ENCODE peak calls at places on chromosomes 2 and 18, in five cellular contexts. V is GM06990; H is activated gamma-delta T cell treated with anti-CD3 and anti-CD28 coated beads, Interleukin-2, amount 50 U/mL, for 16 hours; Y is uterus; U is HCT116. Q is an unnamed sample.

GRCh38 chr2:172639823-172640222 is 83.9 kb downstream of the PDK1 start:
- DNase-seq in V (no peak), H (no peak), Y (no peak), U (no peak), Q (no peak)

GRCh38 chr18:67363694-67364093 is 152.8 kb downstream of the DSEL start:
- DNase-seq in V (no peak), H (no peak), Y (no peak), U (no peak), Q (no peak)

GRCh38 chr2:111634050-111634784 is 249.8 kb downstream of the ANAPC1 start:
- DNase-seq in V (no peak), H (no peak), Y (no peak), U (no peak), Q (no peak)

GRCh38 chr2:159738509-159739390 is 26.4 kb downstream of the MARCHF7 start:
- DNase-seq in V (no peak), H (no peak), Y (no peak), U (no peak), Q (no peak)

GRCh38 chr2:129636692-129637091 is 342.8 kb upstream of the RAB6C start:
- DNase-seq in V (no peak), H (no peak), Y (no peak), U (no peak), Q (no peak)

GRCh38 chr18:35933982-35934381 is 38.5 kb upstream of the RMP24 start:
- DNase-seq in V (no peak), H (no peak), Y (no peak), U (peak), Q (no peak)

GRCh38 chr2:27421660-27422250 is 6.7 kb upstream of the NRBP1 start:
- DNase-seq in V (no peak), H (no peak), Y (no peak), U (no peak), Q (no peak)

GRCh38 chr18:29588446-29589100 is 1411.6 kb upstream of the CDH2 start:
- DNase-seq in V (no peak), H (no peak), Y (no peak), U (no peak), Q (no peak)

GRCh38 chr2:16525265-16525887 is 140.3 kb downstream of the CYRIA start:
- DNase-seq in V (no peak), H (no peak), Y (no peak), U (peak), Q (no peak)

GRCh38 chr2:239323473-239323872 is 77.3 kb downstream of the HDAC4 start:
- DNase-seq in V (no peak), H (no peak), Y (no peak), U (no peak), Q (no peak)